ENCODE peak calls at places on chromosomes 13 and 19, in four cellular contexts. G is HS-5; D is amniotic epithelial cell; O is stimulated activated CD4-positive, alpha-beta T cell treated with anti-CD3 and anti-CD28 coated beads, Interleukin-2, amount 100 ng/mL, for 24 hours. Y is an unnamed sample.

GRCh38 chr13:98909016-98909415 is 68.8 kb downstream of the DOCK9 start:
- DNase-seq in D (no peak), G (no peak), O (peak; percentile 30), Y (no peak)

GRCh38 chr19:38389101-38389925 is 816 bp downstream of the SPRED3 start:
- DNase-seq in G (no peak), D (peak; percentile 68), O (no peak), Y (no peak)

GRCh38 chr19:9854282-9854846 is 19.2 kb downstream of the PIN1 start:
- DNase-seq in O (no peak), D (no peak), G (no peak), Y (no peak)

GRCh38 chr19:1408300-1409203 is 1.2 kb downstream of the DAZAP1 start:
- DNase-seq in G (no peak), D (peak; percentile 52), O (peak; percentile 62), Y (no peak)

GRCh38 chr13:113083402-113084061 is 22.1 kb upstream of the F7 start:
- DNase-seq in G (no peak), D (no peak), O (no peak), Y (peak; percentile 63)

GRCh38 chr13:36712290-36712689 is 38.5 kb downstream of the SERTM1 start:
- DNase-seq in O (no peak), D (no peak), G (no peak), Y (no peak)

GRCh38 chr13:111239754-111240670 is 80.4 kb upstream of the TEX29 start:
- DNase-seq in D (peak; percentile 45), O (no peak), G (no peak), Y (no peak)

GRCh38 chr13:26618726-26619125 is 61.2 kb downstream of the WASF3 start:
- DNase-seq in D (peak; percentile 53), G (no peak), O (no peak), Y (no peak)

GRCh38 chr19:6987850-6988249 is 33.4 kb downstream of the MBD3L2B start:
- DNase-seq in O (no peak), D (no peak), G (no peak), Y (no peak)

GRCh38 chr13:30164141-30164540 is 143.2 kb downstream of the KATNAL1 start:
- DNase-seq in D (no peak), O (no peak), G (no peak), Y (no peak)

GRCh38 chr19:34364830-34365462 is at the start of gene GPI:
- DNase-seq in O (peak; percentile 78), G (no peak), D (peak; percentile 29), Y (no peak)

GRCh38 chr13:112443191-112444000 is 67.2 kb downstream of the SPACA7 start:
- DNase-seq in D (no peak), O (no peak), G (no peak), Y (no peak)

GRCh38 chr13:113297370-113297871 is 382 bp downstream of the LAMP1 start:
- DNase-seq in O (peak; percentile 53), G (no peak), D (peak; percentile 10), Y (no peak)

GRCh38 chr19:33227242-33227650 is 1.6 kb upstream of the SLC7A10 start:
- DNase-seq in O (no peak), G (no peak), D (peak; percentile 88), Y (no peak)

GRCh38 chr13:62019858-62020257 is 604.2 kb upstream of the PCDH20 start:
- DNase-seq in D (no peak), O (no peak), G (no peak), Y (no peak)

Y was measured in breast epithelium.